ENCODE peak calls at places on chromosomes 1 and 21, in nine cellular contexts. A is hypothalamus, F is BE2C, Y is skeletal muscle cell, K is upper lobe of left lung, E is globus pallidus, R is NCI-H1417, V is hepatocyte, S is esophagus squamous epithelium. J is an unnamed sample.

GRCh38 chr1:232622981-232623380 is 7.0 kb downstream of the SIPA1L2 start:
- DNase-seq in R (no peak), A (no peak), K (no peak), S (no peak), V (peak; percentile 27), E (no peak), F (no peak), Y (no peak), J (no peak)

GRCh38 chr21:42673633-42674328 is 20.4 kb downstream of the PDE9A start:
- DNase-seq in F (no peak), E (no peak), V (no peak), Y (no peak), K (no peak), R (no peak), A (no peak), S (no peak), J (no peak)

GRCh38 chr1:9651565-9652378 is at the start of gene PIK3CD:
- DNase-seq in E (no peak), S (no peak), Y (no peak), K (no peak), V (peak; percentile 52), R (no peak), F (no peak), A (peak; percentile 14), J (no peak)

GRCh38 chr21:16870116-16870515 is 642.7 kb upstream of the CXADR start:
- DNase-seq in E (no peak), A (no peak), F (no peak), R (no peak), Y (peak; percentile 45), V (peak; percentile 4), K (no peak), S (no peak), J (no peak)

GRCh38 chr21:34031835-34032370 is 41.5 kb upstream of the MRPS6 start:
- DNase-seq in Y (no peak), V (peak; percentile 23), S (no peak), E (no peak), K (no peak), R (no peak), F (no peak), A (no peak), J (no peak)

GRCh38 chr1:157090196-157090647 is 9.4 kb downstream of the ETV3L start:
- DNase-seq in E (peak; percentile 70), F (peak; percentile 93), V (peak; percentile 94), R (peak; percentile 96), S (no peak), K (peak; percentile 83), A (peak; percentile 87), Y (peak; percentile 65), J (peak; percentile 74)

GRCh38 chr1:171841931-171842723 is 829 bp downstream of the DNM3 start:
- DNase-seq in E (peak; percentile 77), Y (no peak), S (no peak), F (peak; percentile 12), R (peak; percentile 30), V (peak; percentile 21), K (peak; percentile 23), A (peak; percentile 52), J (no peak)

GRCh38 chr1:26949266-26949925 is 10.9 kb downstream of the KDF1 start:
- DNase-seq in Y (no peak), R (no peak), K (no peak), V (no peak), E (no peak), S (no peak), A (no peak), F (no peak), J (no peak)

GRCh38 chr1:103584537-103584936 is 13.1 kb downstream of the AMY2B start:
- DNase-seq in S (no peak), R (no peak), E (no peak), Y (no peak), K (no peak), F (no peak), V (no peak), A (no peak), J (no peak)

GRCh38 chr1:67704351-67704750 is 19.4 kb downstream of the GADD45A start:
- DNase-seq in K (no peak), S (no peak), A (no peak), Y (no peak), F (no peak), V (no peak), E (no peak), R (no peak), J (no peak)

GRCh38 chr1:30272288-30273020 is 450.9 kb downstream of the MATN1 start:
- DNase-seq in K (no peak), S (no peak), E (no peak), R (no peak), Y (no peak), V (no peak), A (no peak), F (no peak), J (no peak)

GRCh38 chr21:28393279-28393678 is 599.4 kb downstream of the LTN1 start:
- DNase-seq in F (no peak), R (peak; percentile 35), K (peak; percentile 27), A (no peak), Y (no peak), E (no peak), S (no peak), V (peak; percentile 59), J (no peak)

GRCh38 chr21:34644815-34645214 is 24.0 kb upstream of the CLIC6 start:
- DNase-seq in F (no peak), S (no peak), V (no peak), K (no peak), A (no peak), R (peak; percentile 75), E (no peak), Y (no peak), J (no peak)

GRCh38 chr1:94207695-94208094 is 29.7 kb downstream of the ARHGAP29 start:
- DNase-seq in A (no peak), F (no peak), S (no peak), V (no peak), Y (no peak), R (no peak), E (no peak), K (no peak), J (no peak)

GRCh38 chr1:68384321-68384813 is 65.4 kb downstream of the RPE65 start:
- DNase-seq in V (peak; percentile 80), E (peak; percentile 38), Y (peak; percentile 98), K (no peak), A (no peak), R (no peak), F (no peak), S (no peak), J (no peak)

GRCh38 chr1:172902861-172903381 is 147.8 kb downstream of the TNFSF18 start:
- DNase-seq in K (no peak), R (no peak), A (no peak), Y (no peak), F (no peak), S (no peak), E (no peak), V (no peak), J (no peak)

GRCh38 chr1:2110738-2111673 is 60.8 kb downstream of the PRKCZ start:
- DNase-seq in V (no peak), E (no peak), K (no peak), A (no peak), R (no peak), Y (no peak), S (no peak), F (peak; percentile 7), J (no peak)

GRCh38 chr1:33094971-33095604 is 14.1 kb downstream of the AZIN2 start:
- DNase-seq in F (peak; percentile 49), Y (peak; percentile 32), R (peak; percentile 74), A (peak; percentile 67), E (no peak), K (peak; percentile 50), V (peak; percentile 78), S (no peak), J (no peak)

GRCh38 chr1:229186373-229187056 is 84.4 kb upstream of the RAB4A start:
- DNase-seq in E (no peak), S (no peak), Y (no peak), A (no peak), V (no peak), R (no peak), F (no peak), K (no peak), J (no peak)

GRCh38 chr1:67688526-67689219 is 3.7 kb downstream of the GADD45A start:
- DNase-seq in A (no peak), V (no peak), S (no peak), R (no peak), K (no peak), E (no peak), Y (no peak), F (no peak), J (no peak)

GRCh38 chr1:87942165-87942564 is 613.5 kb downstream of the LMO4 start:
- DNase-seq in E (no peak), Y (peak; percentile 85), K (peak; percentile 81), F (no peak), A (no peak), V (peak; percentile 60), R (no peak), S (no peak), J (no peak)

GRCh38 chr1:117671781-117672501 is 66.1 kb downstream of the TENT5C start:
- DNase-seq in Y (no peak), S (no peak), E (peak; percentile 46), K (peak; percentile 47), A (peak; percentile 56), V (peak; percentile 59), R (peak; percentile 11), F (peak; percentile 27), J (peak; percentile 77)

GRCh38 chr1:27940297-27940696 is 5.5 kb downstream of the SMPDL3B start:
- DNase-seq in K (peak; percentile 74), S (no peak), A (peak; percentile 38), F (peak; percentile 21), Y (no peak), E (peak; percentile 34), R (no peak), V (no peak), J (peak; percentile 33)

J was measured in HL-60.